ENCODE peak calls at places on chromosome 2, in ten cellular contexts. One of them, this sample, is unnamed.

GRCh38 chr2:96819101-96819875 is 3.2 kb downstream of the CNNM3 start:
- DNase-seq in prostate gland: no peak
- DNase-seq in stomach: peak; percentile 89
- DNase-seq in A549: peak; percentile 37
- DNase-seq in NB4: peak; percentile 33
- DNase-seq in HepG2: peak; percentile 98
- DNase-seq in heart left ventricle: no peak
- DNase-seq in gastrocnemius medialis: no peak
- DNase-seq in testis: no peak
- DNase-seq in HCT116: no peak
- DNase-seq in this sample: no peak

GRCh38 chr2:2590796-2591541 is 259.9 kb upstream of the MYT1L start:
- DNase-seq in prostate gland: no peak
- DNase-seq in stomach: peak; percentile 8
- DNase-seq in A549: no peak
- DNase-seq in NB4: no peak
- DNase-seq in HepG2: no peak
- DNase-seq in heart left ventricle: no peak
- DNase-seq in gastrocnemius medialis: no peak
- DNase-seq in testis: no peak
- DNase-seq in HCT116: no peak
- DNase-seq in this sample: no peak

GRCh38 chr2:234957533-234958135 is 5.8 kb downstream of the SH3BP4 start:
- DNase-seq in prostate gland: no peak
- DNase-seq in stomach: no peak
- DNase-seq in A549: no peak
- DNase-seq in NB4: no peak
- DNase-seq in HepG2: no peak
- DNase-seq in heart left ventricle: no peak
- DNase-seq in gastrocnemius medialis: no peak
- DNase-seq in testis: no peak
- DNase-seq in HCT116: no peak
- DNase-seq in this sample: no peak

GRCh38 chr2:230128943-230129342 is 60.2 kb upstream of the SLC16A14 start:
- DNase-seq in prostate gland: peak; percentile 38
- DNase-seq in stomach: no peak
- DNase-seq in A549: no peak
- DNase-seq in NB4: no peak
- DNase-seq in HepG2: no peak
- DNase-seq in heart left ventricle: peak; percentile 12
- DNase-seq in gastrocnemius medialis: no peak
- DNase-seq in testis: no peak
- DNase-seq in HCT116: no peak
- DNase-seq in this sample: no peak

GRCh38 chr2:236765475-236765874 is 195.8 kb downstream of the ACKR3 start:
- DNase-seq in prostate gland: peak; percentile 23
- DNase-seq in stomach: no peak
- DNase-seq in A549: no peak
- DNase-seq in NB4: no peak
- DNase-seq in HepG2: no peak
- DNase-seq in heart left ventricle: no peak
- DNase-seq in gastrocnemius medialis: no peak
- DNase-seq in testis: no peak
- DNase-seq in HCT116: no peak
- DNase-seq in this sample: peak; percentile 57

GRCh38 chr2:77513191-77513590 is 9.0 kb downstream of the LRRTM4 start:
- DNase-seq in prostate gland: no peak
- DNase-seq in stomach: no peak
- DNase-seq in A549: peak; percentile 3
- DNase-seq in NB4: no peak
- DNase-seq in HepG2: no peak
- DNase-seq in heart left ventricle: no peak
- DNase-seq in gastrocnemius medialis: no peak
- DNase-seq in testis: no peak
- DNase-seq in HCT116: no peak
- DNase-seq in this sample: no peak

GRCh38 chr2:25806941-25807340 is 71.3 kb downstream of the ASXL2 start:
- DNase-seq in prostate gland: no peak
- DNase-seq in stomach: no peak
- DNase-seq in A549: no peak
- DNase-seq in NB4: no peak
- DNase-seq in HepG2: no peak
- DNase-seq in heart left ventricle: no peak
- DNase-seq in gastrocnemius medialis: no peak
- DNase-seq in testis: no peak
- DNase-seq in HCT116: no peak
- DNase-seq in this sample: no peak

GRCh38 chr2:217827430-217828201 is 175.2 kb downstream of the TNS1 start:
- DNase-seq in prostate gland: no peak
- DNase-seq in stomach: no peak
- DNase-seq in A549: no peak
- DNase-seq in NB4: no peak
- DNase-seq in HepG2: no peak
- DNase-seq in heart left ventricle: peak; percentile 69
- DNase-seq in gastrocnemius medialis: no peak
- DNase-seq in testis: peak; percentile 54
- DNase-seq in HCT116: no peak
- DNase-seq in this sample: no peak

GRCh38 chr2:105812180-105813044 is 67.7 kb downstream of the NCK2 start:
- DNase-seq in prostate gland: no peak
- DNase-seq in stomach: no peak
- DNase-seq in A549: no peak
- DNase-seq in NB4: no peak
- DNase-seq in HepG2: peak; percentile 60
- DNase-seq in heart left ventricle: no peak
- DNase-seq in gastrocnemius medialis: no peak
- DNase-seq in testis: peak; percentile 58
- DNase-seq in HCT116: no peak
- DNase-seq in this sample: no peak

GRCh38 chr2:168699834-168700417 is 102.5 kb upstream of the NOSTRIN start:
- DNase-seq in prostate gland: peak; percentile 25
- DNase-seq in stomach: peak; percentile 72
- DNase-seq in A549: no peak
- DNase-seq in NB4: no peak
- DNase-seq in HepG2: peak; percentile 29
- DNase-seq in heart left ventricle: peak; percentile 84
- DNase-seq in gastrocnemius medialis: peak; percentile 30
- DNase-seq in testis: peak; percentile 95
- DNase-seq in HCT116: no peak
- DNase-seq in this sample: peak; percentile 42

GRCh38 chr2:104501929-104502328 is 352.0 kb upstream of the POU3F3 start:
- DNase-seq in prostate gland: no peak
- DNase-seq in stomach: no peak
- DNase-seq in A549: no peak
- DNase-seq in NB4: no peak
- DNase-seq in HepG2: no peak
- DNase-seq in heart left ventricle: no peak
- DNase-seq in gastrocnemius medialis: no peak
- DNase-seq in testis: no peak
- DNase-seq in HCT116: no peak
- DNase-seq in this sample: no peak

GRCh38 chr2:123518387-123518786 is 506.7 kb upstream of the CNTNAP5 start:
- DNase-seq in prostate gland: no peak
- DNase-seq in stomach: no peak
- DNase-seq in A549: no peak
- DNase-seq in NB4: no peak
- DNase-seq in HepG2: no peak
- DNase-seq in heart left ventricle: no peak
- DNase-seq in gastrocnemius medialis: no peak
- DNase-seq in testis: no peak
- DNase-seq in HCT116: no peak
- DNase-seq in this sample: no peak

DNA sequence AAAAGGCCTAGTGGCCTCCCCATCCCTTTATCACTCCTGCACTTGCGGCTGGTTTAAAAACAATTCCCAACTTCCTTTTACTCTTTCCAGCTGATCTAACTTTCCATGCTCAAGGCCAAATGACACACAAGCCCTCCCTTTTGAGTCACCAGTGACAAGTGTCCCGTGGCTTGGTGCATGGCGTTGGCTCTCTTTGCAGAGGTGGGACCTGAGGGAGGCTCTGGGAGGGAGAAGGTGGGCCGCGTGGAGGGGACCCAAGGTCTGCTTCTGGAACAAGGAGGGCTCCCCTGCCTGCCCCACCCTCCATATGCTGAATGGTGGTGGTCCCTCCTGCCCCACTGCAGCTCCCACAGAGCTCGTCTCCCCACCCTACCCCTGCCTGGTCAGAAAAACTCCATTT is 30.8 kb upstream of the HPCAL1 start:
- DNase-seq in prostate gland: no peak
- DNase-seq in stomach: peak; percentile 54
- DNase-seq in A549: no peak
- DNase-seq in NB4: no peak
- DNase-seq in HepG2: peak; percentile 39
- DNase-seq in heart left ventricle: no peak
- DNase-seq in gastrocnemius medialis: no peak
- DNase-seq in testis: peak; percentile 52
- DNase-seq in HCT116: no peak
- DNase-seq in this sample: peak; percentile 71
- TF ChIP-seq POLR2A in prostate gland: no peak
- TF ChIP-seq POLR2A in stomach: no peak
- TF ChIP-seq POLR2A in A549: no peak
- TF ChIP-seq POLR2A in NB4: no peak
- TF ChIP-seq POLR2A in HepG2: no peak
- TF ChIP-seq POLR2A in heart left ventricle: no peak
- TF ChIP-seq POLR2A in gastrocnemius medialis: no peak
- TF ChIP-seq POLR2A in testis: no peak
- TF ChIP-seq POLR2A in HCT116: no peak
- TF ChIP-seq POLR2A in this sample: no peak

DNA sequence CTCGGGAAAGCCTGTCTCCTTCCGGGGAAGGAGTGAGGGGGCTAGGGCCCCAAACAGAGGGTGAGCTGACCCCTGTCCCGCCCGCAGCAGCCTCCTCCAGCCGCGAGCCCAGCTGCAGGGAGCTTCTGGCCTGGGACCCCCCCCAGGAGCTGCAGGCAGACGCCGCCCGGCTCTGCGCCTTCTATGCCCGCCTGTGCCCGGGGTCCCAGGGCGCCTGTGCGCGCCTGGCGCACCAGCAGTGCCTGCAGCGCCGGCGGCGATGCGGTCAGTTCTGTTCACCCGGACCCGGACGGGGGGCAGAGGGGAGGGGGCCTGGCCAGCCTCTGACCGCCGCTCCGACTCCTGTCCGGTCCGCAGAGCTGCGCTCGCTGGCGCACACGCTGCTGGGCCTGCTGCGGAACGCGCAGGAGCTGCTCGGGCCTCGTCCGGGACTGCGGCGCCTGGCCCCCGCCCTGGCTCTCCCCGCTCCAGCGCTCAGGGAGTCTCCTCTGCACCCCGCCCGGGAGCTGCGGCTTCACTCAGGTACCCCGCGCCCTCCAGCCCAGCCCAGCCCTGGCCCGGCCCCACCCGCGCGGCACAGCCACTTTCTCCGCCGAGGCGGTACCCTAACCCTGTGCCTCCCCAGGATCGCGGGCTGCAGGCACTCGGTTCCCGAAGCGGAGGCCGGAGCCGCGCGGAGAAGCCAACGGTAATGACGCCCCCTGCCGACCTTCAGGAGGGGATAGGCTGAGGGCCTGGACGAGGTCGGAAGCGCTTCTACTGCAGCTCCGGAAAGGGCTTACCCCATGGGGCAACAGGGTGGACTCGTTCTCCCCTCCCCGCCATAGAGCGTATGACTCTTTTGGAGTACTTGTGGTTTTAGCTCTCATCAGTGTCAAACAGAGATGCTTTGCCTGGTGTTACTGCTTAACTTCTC is 2.0 kb upstream of the CHRND start:
- DNase-seq in prostate gland: no peak
- DNase-seq in stomach: peak; percentile 32
- DNase-seq in A549: peak; percentile 88
- DNase-seq in NB4: peak; percentile 90
- DNase-seq in HepG2: peak; percentile 65
- DNase-seq in heart left ventricle: peak; percentile 37
- DNase-seq in gastrocnemius medialis: no peak
- DNase-seq in testis: peak; percentile 43
- DNase-seq in HCT116: no peak
- DNase-seq in this sample: no peak
- H3K4me3 ChIP-seq in prostate gland: peak overlapping the region; percentile 7
- H3K4me3 ChIP-seq in stomach: peak overlapping the region; percentile 34
- H3K4me3 ChIP-seq in A549: peak overlapping the region; percentile 45
- H3K4me3 ChIP-seq in NB4: no peak overlapping the region
- H3K4me3 ChIP-seq in HepG2: peak overlapping the region; percentile 73
- H3K4me3 ChIP-seq in heart left ventricle: peak overlapping the region; percentile 51
- H3K4me3 ChIP-seq in gastrocnemius medialis: peak overlapping the region; percentile 54
- H3K4me3 ChIP-seq in testis: peak overlapping the region; percentile 21
- H3K4me3 ChIP-seq in HCT116: peak overlapping the region; percentile 16
- H3K4me3 ChIP-seq in this sample: no peak overlapping the region

GRCh38 chr2:241751152-241751551 is 16.7 kb downstream of the D2HGDH start:
- DNase-seq in prostate gland: no peak
- DNase-seq in stomach: no peak
- DNase-seq in A549: no peak
- DNase-seq in NB4: no peak
- DNase-seq in HepG2: no peak
- DNase-seq in heart left ventricle: no peak
- DNase-seq in gastrocnemius medialis: no peak
- DNase-seq in testis: no peak
- DNase-seq in HCT116: no peak
- DNase-seq in this sample: no peak
- TF ChIP-seq CTCF in prostate gland: no peak
- TF ChIP-seq CTCF in stomach: no peak
- TF ChIP-seq CTCF in A549: no peak
- TF ChIP-seq CTCF in NB4: no peak
- TF ChIP-seq CTCF in HepG2: no peak
- TF ChIP-seq CTCF in heart left ventricle: no peak
- TF ChIP-seq CTCF in gastrocnemius medialis: no peak
- TF ChIP-seq CTCF in testis: no peak
- TF ChIP-seq CTCF in HCT116: no peak
- TF ChIP-seq CTCF in this sample: no peak

DNA sequence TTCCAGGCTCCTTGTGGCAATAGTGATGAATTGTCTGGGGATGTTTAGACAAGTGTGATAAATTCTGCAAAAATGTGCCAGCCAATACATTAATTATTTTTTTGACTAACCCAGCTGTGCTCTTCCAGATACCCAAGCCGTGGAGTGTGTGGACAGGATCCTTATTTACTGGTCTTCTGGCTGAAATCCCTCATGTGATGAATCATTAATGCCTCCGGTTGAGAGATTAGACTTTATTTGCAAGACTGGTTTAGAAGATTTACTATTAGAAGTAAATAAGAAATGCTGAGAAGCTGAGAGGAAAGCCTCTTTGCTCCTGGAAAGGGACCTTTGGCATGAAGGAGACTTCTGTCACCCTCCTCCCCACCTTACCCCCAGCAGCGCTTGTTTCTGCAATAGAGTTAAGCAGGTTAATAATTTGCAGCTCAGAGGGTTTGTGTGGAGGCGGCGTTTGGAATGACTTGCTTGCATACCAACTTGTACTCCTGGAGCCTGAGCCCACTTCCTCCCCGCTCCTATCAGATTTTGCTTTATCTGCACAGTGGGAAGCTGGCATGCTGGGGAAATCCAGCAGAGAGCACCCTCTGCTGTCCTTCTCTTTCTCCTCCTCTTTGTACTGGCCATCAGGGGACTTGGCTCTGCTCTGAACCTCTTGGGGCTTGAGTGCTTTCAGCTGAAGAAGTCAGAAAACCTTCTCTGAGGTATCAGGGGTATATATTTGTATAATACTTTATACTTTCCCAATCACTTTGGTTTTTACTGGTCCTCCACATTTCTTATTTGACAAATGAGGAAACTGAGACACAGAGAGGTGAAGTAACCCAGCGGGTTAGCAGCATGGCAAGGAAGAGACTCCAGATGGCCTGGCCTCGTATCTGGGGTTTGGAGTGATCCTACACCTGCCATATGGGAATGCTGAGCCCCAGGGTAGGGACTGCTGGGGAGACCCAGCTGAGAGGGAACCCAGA is 16.3 kb downstream of the SLC3A1 start:
- DNase-seq in prostate gland: peak; percentile 75
- DNase-seq in stomach: peak; percentile 84
- DNase-seq in A549: peak; percentile 99
- DNase-seq in NB4: peak; percentile 71
- DNase-seq in HepG2: peak; percentile 95
- DNase-seq in heart left ventricle: peak; percentile 7
- DNase-seq in gastrocnemius medialis: peak; percentile 27
- DNase-seq in testis: peak; percentile 65
- DNase-seq in HCT116: peak; percentile 48
- DNase-seq in this sample: no peak
- TF ChIP-seq POLR2A in prostate gland: no peak
- TF ChIP-seq POLR2A in stomach: no peak
- TF ChIP-seq POLR2A in A549: no peak
- TF ChIP-seq POLR2A in NB4: no peak
- TF ChIP-seq POLR2A in HepG2: no peak
- TF ChIP-seq POLR2A in heart left ventricle: no peak
- TF ChIP-seq POLR2A in gastrocnemius medialis: no peak
- TF ChIP-seq POLR2A in testis: no peak
- TF ChIP-seq POLR2A in HCT116: no peak
- TF ChIP-seq POLR2A in this sample: no peak

This sample was measured in lower leg skin.